ENCODE peak calls at places on chromosomes 6 and 20, in ten cellular contexts. S, J, Q, C, X, F, Y, M, V and N are unnamed samples.

GRCh38 chr20:24491043-24491756 is 21.8 kb downstream of the SYNDIG1 start:
- DNase-seq in V (no peak), Q (no peak), X (no peak), S (no peak), Y (no peak), M (no peak), C (no peak), J (no peak), F (no peak), N (no peak)

GRCh38 chr6:149154137-149154900 is 163.2 kb upstream of the TAB2 start:
- DNase-seq in Y (no peak), V (no peak), C (no peak), Q (no peak), F (no peak), X (no peak), J (no peak), M (no peak), S (no peak), N (no peak)

GRCh38 chr20:13336308-13337089 is 115.4 kb downstream of the ISM1 start:
- DNase-seq in V (peak; percentile 79), M (no peak), Y (no peak), F (no peak), Q (peak; percentile 96), C (no peak), S (no peak), X (no peak), J (peak; percentile 34), N (no peak)

GRCh38 chr20:1900321-1900791 is 5.1 kb downstream of the SIRPA start:
- DNase-seq in M (no peak), J (peak; percentile 88), S (no peak), Q (peak; percentile 89), X (no peak), Y (peak; percentile 69), C (peak; percentile 68), F (peak; percentile 61), V (peak; percentile 83), N (peak; percentile 51)

GRCh38 chr20:61218886-61219480 is 33.1 kb upstream of the CDH4 start:
- DNase-seq in X (no peak), M (no peak), F (no peak), J (no peak), C (no peak), Q (no peak), V (peak; percentile 81), S (no peak), Y (peak; percentile 58), N (peak; percentile 23)

GRCh38 chr6:99434702-99435530 is 9.8 kb upstream of the PNISR start:
- DNase-seq in F (no peak), V (peak; percentile 55), S (no peak), M (no peak), C (no peak), Q (peak; percentile 13), J (peak; percentile 16), Y (peak; percentile 22), X (no peak), N (no peak)

GRCh38 chr6:38522322-38522721 is 117.4 kb downstream of the BTBD9 start:
- DNase-seq in S (no peak), X (no peak), V (peak; percentile 76), J (peak; percentile 15), M (no peak), Q (peak; percentile 55), C (peak; percentile 33), F (no peak), Y (peak; percentile 66), N (peak; percentile 51)

GRCh38 chr6:160520043-160520904 is 143.8 kb downstream of the LPA start:
- DNase-seq in S (peak; percentile 79), F (peak; percentile 75), Y (peak; percentile 34), C (peak; percentile 55), X (peak; percentile 81), V (peak; percentile 90), Q (peak; percentile 71), M (peak; percentile 75), J (peak; percentile 82), N (no peak)

GRCh38 chr6:44636576-44637248 is 249.2 kb downstream of the CDC5L start:
- DNase-seq in X (no peak), Y (peak; percentile 65), Q (no peak), M (no peak), S (no peak), J (no peak), F (no peak), V (no peak), C (no peak), N (no peak)

DNA sequence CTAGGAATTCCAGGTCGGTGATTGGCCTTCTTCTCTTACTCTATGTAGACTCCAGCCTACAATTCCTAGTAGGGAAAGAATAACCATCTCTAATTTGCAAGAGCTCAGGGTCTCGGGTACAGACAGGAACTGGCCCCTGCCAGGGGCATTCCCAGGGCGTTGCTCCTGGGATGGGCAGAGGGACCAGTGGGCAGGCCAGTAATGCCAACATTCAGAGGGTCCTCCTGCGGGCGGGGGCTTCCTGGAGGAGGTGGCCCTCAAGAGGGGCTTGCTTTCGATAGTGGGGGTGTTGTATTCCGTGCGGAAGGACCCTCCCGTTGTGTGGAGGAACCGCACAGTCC is 129.8 kb upstream of the PRND start:
- DNase-seq in V (no peak), F (no peak), Y (no peak), X (no peak), S (no peak), C (no peak), J (no peak), Q (no peak), M (no peak), N (no peak)
- H3K4me3 ChIP-seq in V (peak overlapping the region; percentile 42), F (no peak overlapping the region), Y (peak overlapping the region; percentile 58), X (no peak overlapping the region), S (no peak overlapping the region), C (peak overlapping the region; percentile 54), J (no peak overlapping the region), Q (peak overlapping the region; percentile 51), M (no peak overlapping the region), N (no peak overlapping the region)

GRCh38 chr20:45834797-45835161 is 1.2 kb downstream of the SNX21 start:
- DNase-seq in J (no peak), Q (no peak), M (peak; percentile 59), V (no peak), Y (no peak), C (no peak), S (no peak), X (no peak), F (no peak), N (no peak)
- H3K4me3 ChIP-seq in J (peak overlapping the region; percentile 87), Q (peak overlapping the region; percentile 73), M (no peak overlapping the region), V (peak overlapping the region; percentile 83), Y (peak overlapping the region; percentile 71), C (peak overlapping the region; percentile 70), S (peak overlapping the region; percentile 60), X (peak overlapping the region; percentile 79), F (peak overlapping the region; percentile 69), N (peak overlapping the region; percentile 74)

GRCh38 chr6:73640179-73640750 is 13.5 kb downstream of the SLC17A5 start:
- DNase-seq in S (no peak), F (no peak), X (no peak), Y (peak; percentile 43), J (no peak), C (no peak), Q (no peak), M (no peak), V (peak; percentile 49), N (no peak)

GRCh38 chr6:73642530-73642929 is 11.3 kb downstream of the SLC17A5 start:
- DNase-seq in V (no peak), Y (no peak), X (no peak), C (no peak), Q (no peak), J (no peak), S (no peak), F (no peak), M (no peak), N (no peak)

GRCh38 chr6:73644941-73645591 is 8.7 kb downstream of the SLC17A5 start:
- DNase-seq in V (no peak), F (no peak), Q (no peak), J (no peak), S (no peak), C (no peak), M (no peak), Y (no peak), X (no peak), N (no peak)

GRCh38 chr6:73648166-73648565 is 5.6 kb downstream of the SLC17A5 start:
- DNase-seq in F (no peak), S (no peak), C (no peak), Y (peak; percentile 38), M (no peak), Q (no peak), X (no peak), V (peak; percentile 64), J (no peak), N (peak; percentile 22)

DNA sequence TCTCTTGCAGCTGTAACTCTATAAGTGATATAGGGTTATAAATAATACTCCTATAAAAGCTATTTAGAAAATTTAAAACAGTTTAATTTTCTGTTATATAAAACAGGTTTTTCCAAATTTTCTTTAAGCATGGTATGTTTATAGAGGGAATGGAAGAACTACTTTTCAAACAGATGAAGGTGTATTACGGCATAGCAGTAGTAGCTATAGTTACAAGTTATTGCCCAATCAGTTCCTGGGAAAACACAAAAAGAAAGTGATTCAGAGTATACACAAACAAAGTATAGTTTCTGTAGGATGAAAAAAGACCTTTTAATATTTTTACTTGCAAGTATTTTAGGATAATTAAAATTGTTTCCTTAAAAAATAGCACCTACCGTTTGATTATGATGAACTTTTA is 9.8 kb downstream of the SLC17A5 start:
- DNase-seq in X (no peak), Y (no peak), C (no peak), M (no peak), S (no peak), Q (no peak), F (no peak), J (no peak), V (no peak), N (no peak)
- H3K4me3 ChIP-seq in X (no peak overlapping the region), Y (no peak overlapping the region), C (no peak overlapping the region), M (no peak overlapping the region), S (no peak overlapping the region), Q (no peak overlapping the region), F (no peak overlapping the region), J (no peak overlapping the region), V (no peak overlapping the region), N (no peak overlapping the region)

DNA sequence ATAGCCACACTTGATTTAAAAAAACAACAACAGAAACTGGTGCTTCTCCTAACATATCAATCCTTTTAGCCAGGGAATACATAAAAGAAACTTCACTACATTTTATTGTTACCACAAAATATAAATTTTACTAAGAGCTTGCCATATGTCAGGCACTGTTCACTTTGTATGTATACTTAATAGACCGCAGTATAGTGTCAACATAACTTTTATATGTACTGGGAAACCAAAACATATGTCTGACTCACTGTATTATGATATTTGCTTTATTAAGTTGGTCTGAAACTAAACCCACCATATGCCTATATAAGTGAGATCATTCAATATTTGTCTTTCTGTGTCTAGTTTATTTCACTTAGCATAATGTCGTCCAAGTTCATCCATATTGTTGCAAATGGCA is 108.4 kb downstream of the KLHL32 start:
- DNase-seq in S (no peak), F (no peak), C (no peak), X (no peak), J (no peak), Q (no peak), V (no peak), Y (no peak), M (no peak), N (no peak)
- H3K4me3 ChIP-seq in S (no peak overlapping the region), F (no peak overlapping the region), C (no peak overlapping the region), X (no peak overlapping the region), J (no peak overlapping the region), Q (no peak overlapping the region), V (no peak overlapping the region), Y (no peak overlapping the region), M (no peak overlapping the region), N (no peak overlapping the region)

DNA sequence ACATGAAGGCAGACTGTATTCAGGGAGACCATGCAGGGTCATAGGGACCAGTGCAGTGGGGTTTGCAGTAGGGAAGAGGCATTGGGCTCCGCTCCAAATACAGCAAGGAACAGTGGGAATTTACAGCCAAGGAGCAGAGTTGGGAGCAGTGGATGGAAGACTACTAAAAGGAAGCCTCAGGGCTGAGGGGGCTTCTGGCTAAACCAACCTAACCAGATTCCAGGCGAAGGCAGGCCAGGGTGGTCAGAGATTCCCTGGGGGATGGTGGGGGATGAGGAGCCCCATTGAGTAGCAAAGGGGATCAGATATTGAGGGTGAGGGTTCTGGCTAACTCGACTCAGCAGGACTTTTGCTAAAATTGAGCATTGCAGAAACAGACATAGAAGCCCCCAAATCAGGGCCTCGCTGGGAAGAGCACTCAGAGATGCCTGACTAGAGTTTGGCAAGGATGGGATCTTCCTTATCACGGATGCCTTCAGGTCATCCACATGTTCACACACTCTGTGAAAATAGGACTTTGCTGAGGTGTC is 172.0 kb downstream of the ZDHHC14 start:
- DNase-seq in F (no peak), M (no peak), Y (no peak), V (no peak), S (no peak), X (no peak), C (no peak), Q (no peak), J (no peak), N (no peak)
- H3K4me3 ChIP-seq in F (no peak overlapping the region), M (no peak overlapping the region), Y (no peak overlapping the region), V (no peak overlapping the region), S (no peak overlapping the region), X (no peak overlapping the region), C (no peak overlapping the region), Q (no peak overlapping the region), J (no peak overlapping the region), N (no peak overlapping the region)